ENCODE peak calls at places on chromosomes 2 and 18, in nine cellular contexts. One of them, this sample, is unnamed. For H3K36me3, the result is how much of the 10 kb centered on the place peaks cover.

GRCh38 chr2:26740890-26741302 is 23.2 kb upstream of the SLC35F6 start:
- DNase-seq in pancreas: no peak
- DNase-seq in PC-9: no peak
- DNase-seq in CD4-positive, CD25-positive, alpha-beta regulatory T cell: no peak
- DNase-seq in lung: no peak
- DNase-seq in thyroid gland: no peak
- DNase-seq in K562: peak
- DNase-seq in gastrocnemius medialis: no peak
- DNase-seq in aorta: no peak
- DNase-seq in this sample: no peak

GRCh38 chr2:238938460-238939055 is 90.7 kb downstream of the TWIST2 start:
- DNase-seq in pancreas: no peak
- DNase-seq in PC-9: no peak
- DNase-seq in CD4-positive, CD25-positive, alpha-beta regulatory T cell: no peak
- DNase-seq in lung: peak
- DNase-seq in thyroid gland: peak
- DNase-seq in K562: no peak
- DNase-seq in gastrocnemius medialis: peak
- DNase-seq in aorta: peak
- DNase-seq in this sample: no peak

GRCh38 chr18:22335644-22336275 is 82.0 kb downstream of the CTAGE1 start:
- DNase-seq in pancreas: no peak
- DNase-seq in PC-9: peak
- DNase-seq in CD4-positive, CD25-positive, alpha-beta regulatory T cell: no peak
- DNase-seq in lung: no peak
- DNase-seq in thyroid gland: no peak
- DNase-seq in K562: no peak
- DNase-seq in gastrocnemius medialis: no peak
- DNase-seq in aorta: no peak
- DNase-seq in this sample: no peak

GRCh38 chr2:218066946-218067515 is 2.0 kb upstream of the RUFY4 start:
- DNase-seq in pancreas: peak
- DNase-seq in PC-9: no peak
- DNase-seq in CD4-positive, CD25-positive, alpha-beta regulatory T cell: no peak
- DNase-seq in lung: no peak
- DNase-seq in thyroid gland: peak
- DNase-seq in K562: peak
- DNase-seq in gastrocnemius medialis: no peak
- DNase-seq in aorta: no peak
- DNase-seq in this sample: no peak

GRCh38 chr18:72543362-72544055 is 633 bp downstream of the CBLN2 start:
- DNase-seq in pancreas: peak
- DNase-seq in PC-9: no peak
- DNase-seq in CD4-positive, CD25-positive, alpha-beta regulatory T cell: no peak
- DNase-seq in lung: no peak
- DNase-seq in thyroid gland: no peak
- DNase-seq in K562: no peak
- DNase-seq in gastrocnemius medialis: no peak
- DNase-seq in aorta: no peak
- DNase-seq in this sample: no peak

GRCh38 chr2:152243723-152244122 is 68.2 kb upstream of the STAM2 start:
- DNase-seq in pancreas: no peak
- DNase-seq in PC-9: no peak
- DNase-seq in CD4-positive, CD25-positive, alpha-beta regulatory T cell: no peak
- DNase-seq in lung: no peak
- DNase-seq in thyroid gland: no peak
- DNase-seq in K562: no peak
- DNase-seq in gastrocnemius medialis: no peak
- DNase-seq in aorta: no peak
- DNase-seq in this sample: no peak

GRCh38 chr2:27303093-27304025 is 4.9 kb downstream of the UCN start:
- DNase-seq in pancreas: no peak
- DNase-seq in PC-9: peak
- DNase-seq in CD4-positive, CD25-positive, alpha-beta regulatory T cell: peak
- DNase-seq in lung: peak
- DNase-seq in thyroid gland: peak
- DNase-seq in K562: peak
- DNase-seq in gastrocnemius medialis: no peak
- DNase-seq in aorta: no peak
- DNase-seq in this sample: peak

GRCh38 chr2:103445356-103445755 is 683.5 kb downstream of the TMEM182 start:
- DNase-seq in pancreas: no peak
- DNase-seq in PC-9: no peak
- DNase-seq in CD4-positive, CD25-positive, alpha-beta regulatory T cell: no peak
- DNase-seq in lung: no peak
- DNase-seq in thyroid gland: no peak
- DNase-seq in K562: peak
- DNase-seq in gastrocnemius medialis: no peak
- DNase-seq in aorta: no peak
- DNase-seq in this sample: no peak

GRCh38 chr2:189933911-189934399 is 128.6 kb downstream of the MSTN start:
- DNase-seq in pancreas: no peak
- DNase-seq in PC-9: no peak
- DNase-seq in CD4-positive, CD25-positive, alpha-beta regulatory T cell: no peak
- DNase-seq in lung: no peak
- DNase-seq in thyroid gland: no peak
- DNase-seq in K562: no peak
- DNase-seq in gastrocnemius medialis: no peak
- DNase-seq in aorta: no peak
- DNase-seq in this sample: no peak

GRCh38 chr2:133130548-133131246 is 437.6 kb downstream of the NCKAP5 start:
- DNase-seq in pancreas: no peak
- DNase-seq in PC-9: no peak
- DNase-seq in CD4-positive, CD25-positive, alpha-beta regulatory T cell: no peak
- DNase-seq in lung: no peak
- DNase-seq in thyroid gland: no peak
- DNase-seq in K562: no peak
- DNase-seq in gastrocnemius medialis: no peak
- DNase-seq in aorta: no peak
- DNase-seq in this sample: no peak

GRCh38 chr2:1692342-1692741 is 52.0 kb downstream of the PXDN start:
- DNase-seq in pancreas: no peak
- DNase-seq in PC-9: no peak
- DNase-seq in CD4-positive, CD25-positive, alpha-beta regulatory T cell: no peak
- DNase-seq in lung: no peak
- DNase-seq in thyroid gland: no peak
- DNase-seq in K562: no peak
- DNase-seq in gastrocnemius medialis: no peak
- DNase-seq in aorta: no peak
- DNase-seq in this sample: no peak
- H3K36me3 ChIP-seq in pancreas: under half
- H3K36me3 ChIP-seq in PC-9: under half
- H3K36me3 ChIP-seq in CD4-positive, CD25-positive, alpha-beta regulatory T cell: under half
- H3K36me3 ChIP-seq in lung: under half
- H3K36me3 ChIP-seq in thyroid gland: under half
- H3K36me3 ChIP-seq in K562: under half
- H3K36me3 ChIP-seq in gastrocnemius medialis: under half
- H3K36me3 ChIP-seq in aorta: under half
- H3K36me3 ChIP-seq in this sample: under half

GRCh38 chr2:226836548-226836885 is 663 bp downstream of the RHBDD1 start:
- DNase-seq in pancreas: no peak
- DNase-seq in PC-9: no peak
- DNase-seq in CD4-positive, CD25-positive, alpha-beta regulatory T cell: no peak
- DNase-seq in lung: no peak
- DNase-seq in thyroid gland: no peak
- DNase-seq in K562: no peak
- DNase-seq in gastrocnemius medialis: no peak
- DNase-seq in aorta: no peak
- DNase-seq in this sample: no peak

GRCh38 chr2:226839960-226840359 is 4.1 kb downstream of the RHBDD1 start:
- DNase-seq in pancreas: no peak
- DNase-seq in PC-9: no peak
- DNase-seq in CD4-positive, CD25-positive, alpha-beta regulatory T cell: peak
- DNase-seq in lung: no peak
- DNase-seq in thyroid gland: no peak
- DNase-seq in K562: no peak
- DNase-seq in gastrocnemius medialis: no peak
- DNase-seq in aorta: no peak
- DNase-seq in this sample: no peak

GRCh38 chr2:226838758-226839555 is 3.1 kb downstream of the RHBDD1 start:
- DNase-seq in pancreas: no peak
- DNase-seq in PC-9: no peak
- DNase-seq in CD4-positive, CD25-positive, alpha-beta regulatory T cell: peak
- DNase-seq in lung: no peak
- DNase-seq in thyroid gland: no peak
- DNase-seq in K562: no peak
- DNase-seq in gastrocnemius medialis: no peak
- DNase-seq in aorta: no peak
- DNase-seq in this sample: no peak

GRCh38 chr2:226837334-226837733 is 1.5 kb downstream of the RHBDD1 start:
- DNase-seq in pancreas: no peak
- DNase-seq in PC-9: no peak
- DNase-seq in CD4-positive, CD25-positive, alpha-beta regulatory T cell: no peak
- DNase-seq in lung: no peak
- DNase-seq in thyroid gland: no peak
- DNase-seq in K562: no peak
- DNase-seq in gastrocnemius medialis: no peak
- DNase-seq in aorta: no peak
- DNase-seq in this sample: no peak

DNA sequence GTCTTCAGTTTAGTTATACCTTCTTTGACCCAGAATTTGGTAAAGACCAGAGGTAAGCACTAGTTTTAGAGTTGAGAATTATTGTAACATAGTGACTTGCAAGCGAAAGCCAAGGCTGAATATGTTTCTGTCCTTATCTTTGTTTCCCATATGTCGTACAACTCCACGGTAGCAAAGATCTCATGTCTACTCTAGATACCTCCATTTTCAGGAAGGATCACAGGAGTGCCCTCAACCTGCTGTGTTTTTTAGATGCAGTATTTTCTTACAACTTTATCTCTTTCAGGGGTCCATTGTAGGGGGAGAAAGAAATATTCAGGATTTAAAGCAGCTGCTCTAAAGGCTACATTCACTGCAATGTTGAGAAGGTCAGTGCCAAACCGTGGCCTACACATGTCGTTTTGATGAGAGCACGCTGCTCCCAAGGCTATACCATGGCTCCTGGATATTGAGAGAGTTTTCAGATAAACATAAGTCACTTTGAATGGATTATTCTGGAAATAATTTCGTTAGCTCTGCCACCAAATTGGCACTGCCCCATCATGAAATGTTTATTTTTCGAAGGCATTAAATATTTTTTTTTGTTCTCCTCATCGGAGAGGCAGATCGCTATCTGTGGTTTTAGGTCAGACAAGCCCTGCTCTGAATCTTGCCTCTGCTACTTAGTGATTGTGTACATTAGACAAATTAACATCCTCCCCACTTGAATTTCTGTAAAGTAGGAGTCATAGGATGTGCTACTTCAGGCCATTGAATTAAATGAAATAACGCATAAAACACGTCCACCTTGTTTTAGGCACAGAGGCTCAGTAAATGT is 2.1 kb downstream of the RHBDD1 start:
- DNase-seq in pancreas: no peak
- DNase-seq in PC-9: no peak
- DNase-seq in CD4-positive, CD25-positive, alpha-beta regulatory T cell: peak
- DNase-seq in lung: no peak
- DNase-seq in thyroid gland: no peak
- DNase-seq in K562: peak
- DNase-seq in gastrocnemius medialis: no peak
- DNase-seq in aorta: no peak
- DNase-seq in this sample: no peak
- H3K4me3 ChIP-seq in pancreas: no peak
- H3K4me3 ChIP-seq in PC-9: peak
- H3K4me3 ChIP-seq in CD4-positive, CD25-positive, alpha-beta regulatory T cell: peak
- H3K4me3 ChIP-seq in lung: no peak
- H3K4me3 ChIP-seq in thyroid gland: no peak
- H3K4me3 ChIP-seq in K562: peak
- H3K4me3 ChIP-seq in gastrocnemius medialis: no peak
- H3K4me3 ChIP-seq in aorta: no peak
- H3K4me3 ChIP-seq in this sample: no peak

GRCh38 chr2:111099402-111099801 is 21.3 kb upstream of the BCL2L11 start:
- DNase-seq in pancreas: no peak
- DNase-seq in PC-9: no peak
- DNase-seq in CD4-positive, CD25-positive, alpha-beta regulatory T cell: no peak
- DNase-seq in lung: no peak
- DNase-seq in thyroid gland: no peak
- DNase-seq in K562: no peak
- DNase-seq in gastrocnemius medialis: no peak
- DNase-seq in aorta: no peak
- DNase-seq in this sample: no peak
- H3K36me3 ChIP-seq in pancreas: under half
- H3K36me3 ChIP-seq in PC-9: under half
- H3K36me3 ChIP-seq in CD4-positive, CD25-positive, alpha-beta regulatory T cell: under half
- H3K36me3 ChIP-seq in lung: under half
- H3K36me3 ChIP-seq in thyroid gland: under half
- H3K36me3 ChIP-seq in K562: under half
- H3K36me3 ChIP-seq in gastrocnemius medialis: under half
- H3K36me3 ChIP-seq in aorta: under half
- H3K36me3 ChIP-seq in this sample: under half

GRCh38 chr2:72921088-72921851 is 4.0 kb downstream of the EMX1 start:
- DNase-seq in pancreas: no peak
- DNase-seq in PC-9: no peak
- DNase-seq in CD4-positive, CD25-positive, alpha-beta regulatory T cell: no peak
- DNase-seq in lung: no peak
- DNase-seq in thyroid gland: no peak
- DNase-seq in K562: no peak
- DNase-seq in gastrocnemius medialis: no peak
- DNase-seq in aorta: no peak
- DNase-seq in this sample: no peak

GRCh38 chr2:72921866-72922265 is 4.5 kb downstream of the EMX1 start:
- DNase-seq in pancreas: no peak
- DNase-seq in PC-9: no peak
- DNase-seq in CD4-positive, CD25-positive, alpha-beta regulatory T cell: no peak
- DNase-seq in lung: no peak
- DNase-seq in thyroid gland: no peak
- DNase-seq in K562: no peak
- DNase-seq in gastrocnemius medialis: no peak
- DNase-seq in aorta: no peak
- DNase-seq in this sample: no peak

GRCh38 chr2:72920317-72921087 is 3.2 kb downstream of the EMX1 start:
- DNase-seq in pancreas: no peak
- DNase-seq in PC-9: no peak
- DNase-seq in CD4-positive, CD25-positive, alpha-beta regulatory T cell: peak
- DNase-seq in lung: no peak
- DNase-seq in thyroid gland: no peak
- DNase-seq in K562: no peak
- DNase-seq in gastrocnemius medialis: no peak
- DNase-seq in aorta: no peak
- DNase-seq in this sample: no peak

GRCh38 chr2:72917875-72918660 is 749 bp downstream of the EMX1 start:
- DNase-seq in pancreas: no peak
- DNase-seq in PC-9: no peak
- DNase-seq in CD4-positive, CD25-positive, alpha-beta regulatory T cell: peak
- DNase-seq in lung: no peak
- DNase-seq in thyroid gland: no peak
- DNase-seq in K562: no peak
- DNase-seq in gastrocnemius medialis: no peak
- DNase-seq in aorta: no peak
- DNase-seq in this sample: no peak

GRCh38 chr2:72919414-72920316 is 2.3 kb downstream of the EMX1 start:
- DNase-seq in pancreas: no peak
- DNase-seq in PC-9: no peak
- DNase-seq in CD4-positive, CD25-positive, alpha-beta regulatory T cell: no peak
- DNase-seq in lung: no peak
- DNase-seq in thyroid gland: no peak
- DNase-seq in K562: no peak
- DNase-seq in gastrocnemius medialis: no peak
- DNase-seq in aorta: no peak
- DNase-seq in this sample: no peak
- H3K4me3 ChIP-seq in pancreas: no peak
- H3K4me3 ChIP-seq in PC-9: no peak
- H3K4me3 ChIP-seq in CD4-positive, CD25-positive, alpha-beta regulatory T cell: no peak
- H3K4me3 ChIP-seq in lung: no peak
- H3K4me3 ChIP-seq in thyroid gland: no peak
- H3K4me3 ChIP-seq in K562: no peak
- H3K4me3 ChIP-seq in gastrocnemius medialis: peak
- H3K4me3 ChIP-seq in aorta: no peak
- H3K4me3 ChIP-seq in this sample: peak